ENCODE peak calls at places on chromosome X, in four cellular contexts. Q, F, N and O are unnamed samples.
A peak's percentile ranks its signal among the peaks of the same experiment; 100 is the strongest.

GRCh38 chrX:150200820-150201287 is 162.3 kb upstream of the MAMLD1 start:
- DNase-seq in Q (peak; percentile 98), F (no peak), N (peak; percentile 54), O (peak; percentile 44)

GRCh38 chrX:28586891-28587635 is at the start of gene IL1RAPL1:
- DNase-seq in Q (peak; percentile 81), F (no peak), N (no peak), O (no peak)

GRCh38 chrX:120213438-120214265 is 37.0 kb upstream of the ZBTB33 start:
- DNase-seq in Q (peak; percentile 59), F (peak; percentile 17), N (peak; percentile 35), O (peak; percentile 46)

GRCh38 chrX:102832661-102833060 is 104.4 kb upstream of the RAB40AL start:
- DNase-seq in Q (peak; percentile 77), F (no peak), N (no peak), O (peak; percentile 19)

GRCh38 chrX:29419774-29420553 is 795.4 kb upstream of the MAGEB2 start:
- DNase-seq in Q (peak; percentile 69), F (no peak), N (no peak), O (no peak)

GRCh38 chrX:53445977-53446376 is 11.8 kb upstream of the HSD17B10 start:
- DNase-seq in Q (peak; percentile 30), F (no peak), N (peak; percentile 19), O (peak; percentile 49)

GRCh38 chrX:38774249-38774648 is 27.0 kb upstream of the MID1IP1 start:
- DNase-seq in Q (no peak), F (no peak), N (no peak), O (no peak)

GRCh38 chrX:110276778-110277177 is 41.1 kb downstream of the AMMECR1 start:
- DNase-seq in Q (no peak), F (no peak), N (no peak), O (no peak)

GRCh38 chrX:103727115-103727514 is 16.4 kb downstream of the TMEM31 start:
- DNase-seq in Q (no peak), F (no peak), N (no peak), O (no peak)

GRCh38 chrX:46840946-46841740 is 4.3 kb downstream of the RP2 start:
- DNase-seq in Q (no peak), F (no peak), N (no peak), O (no peak)

GRCh38 chrX:123489011-123489410 is 243.8 kb downstream of the THOC2 start:
- DNase-seq in Q (peak; percentile 5), F (no peak), N (no peak), O (no peak)

GRCh38 chrX:131747173-131747572 is 203.3 kb downstream of the OR13H1 start:
- DNase-seq in Q (peak; percentile 90), F (no peak), N (no peak), O (no peak)

GRCh38 chrX:47030339-47030738 is 47.9 kb upstream of the RGN start:
- DNase-seq in Q (peak; percentile 68), F (no peak), N (peak; percentile 53), O (peak; percentile 35)

GRCh38 chrX:109732780-109733657 is at the start of gene ACSL4:
- DNase-seq in Q (peak; percentile 75), F (peak; percentile 15), N (peak; percentile 63), O (peak; percentile 90)

GRCh38 chrX:11996810-11997209 is 141.5 kb upstream of the FRMPD4 start:
- DNase-seq in Q (no peak), F (no peak), N (no peak), O (no peak)
- TF ChIP-seq MAFK in Q (no peak), F (no peak), N (no peak), O (no peak)

GRCh38 chrX:1581132-1581531 is 10.3 kb upstream of the AKAP17A start:
- DNase-seq in Q (no peak), F (peak; percentile 33), N (peak; percentile 52), O (peak; percentile 69)

GRCh38 chrX:1578511-1579173 is 12.8 kb upstream of the AKAP17A start:
- DNase-seq in Q (no peak), F (no peak), N (no peak), O (no peak)

GRCh38 chrX:1577845-1578244 is 13.6 kb upstream of the AKAP17A start:
- DNase-seq in Q (no peak), F (no peak), N (no peak), O (no peak)

DNA sequence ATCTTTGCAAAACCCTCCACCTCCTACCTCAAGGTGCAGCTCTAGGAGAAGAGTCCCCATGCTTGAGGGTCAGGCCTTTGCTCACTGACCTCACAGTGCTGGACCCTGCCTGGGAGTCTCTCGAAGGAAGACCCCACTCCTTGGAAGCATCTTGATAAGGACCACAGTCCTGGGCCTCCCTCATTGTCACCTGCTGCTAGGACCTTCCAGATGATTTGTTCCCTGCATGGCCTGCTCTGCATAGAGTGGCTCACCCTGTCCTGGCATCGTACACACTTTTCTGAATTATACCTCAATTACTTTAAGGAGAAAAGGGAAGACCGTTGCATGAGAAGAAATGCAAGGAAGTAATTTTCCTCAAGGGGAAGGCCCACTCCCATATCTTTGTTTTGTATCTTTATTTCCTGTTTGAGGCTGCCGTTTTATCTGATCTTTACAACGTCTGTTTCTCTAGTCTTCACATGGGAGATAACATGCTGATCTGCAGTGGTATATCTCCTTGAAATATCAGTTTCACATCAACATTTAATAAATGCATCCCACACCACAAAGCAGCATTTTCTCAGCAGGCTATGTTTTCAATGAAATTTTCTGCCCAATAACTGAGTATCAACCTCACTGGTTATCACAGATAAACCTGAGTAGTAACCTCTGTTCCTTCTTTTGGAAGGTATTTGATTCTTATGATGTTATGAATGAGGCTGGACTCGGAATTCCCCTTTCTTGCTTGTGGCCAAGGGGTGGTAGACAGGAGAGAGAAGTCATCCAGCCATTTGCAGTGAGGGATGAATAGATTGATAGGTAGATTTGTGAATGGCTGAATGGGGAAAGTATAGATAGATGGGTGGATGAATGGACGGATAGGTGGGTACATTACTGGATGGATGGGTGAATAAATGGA is 15.0 kb upstream of the AKAP17A start:
- DNase-seq in Q (no peak), F (no peak), N (no peak), O (no peak)
- H2AFZ ChIP-seq in Q (no peak overlapping the region), F (no peak overlapping the region), N (no peak overlapping the region), O (no peak overlapping the region)

GRCh38 chrX:115940888-115941332 is 229.6 kb upstream of the AGTR2 start:
- DNase-seq in Q (peak; percentile 45), F (peak; percentile 17), N (peak; percentile 83), O (no peak)
- TF ChIP-seq MAFK in Q (no peak), F (no peak), N (no peak), O (no peak)

GRCh38 chrX:19174401-19175025 is 52.2 kb upstream of the ADGRG2 start:
- DNase-seq in Q (peak; percentile 48), F (no peak), N (no peak), O (no peak)

GRCh38 chrX:19172741-19173140 is 50.5 kb upstream of the ADGRG2 start:
- DNase-seq in Q (no peak), F (no peak), N (no peak), O (no peak)

GRCh38 chrX:19168609-19169008 is 46.3 kb upstream of the ADGRG2 start:
- DNase-seq in Q (no peak), F (no peak), N (no peak), O (no peak)
- H2AFZ ChIP-seq in Q (no peak overlapping the region), F (no peak overlapping the region), N (no peak overlapping the region), O (no peak overlapping the region)

GRCh38 chrX:13305091-13305490 is 14.8 kb downstream of the ATXN3L start:
- DNase-seq in Q (no peak), F (no peak), N (no peak), O (no peak)
- TF ChIP-seq MAFK in Q (no peak), F (no peak), N (no peak), O (no peak)

DNA sequence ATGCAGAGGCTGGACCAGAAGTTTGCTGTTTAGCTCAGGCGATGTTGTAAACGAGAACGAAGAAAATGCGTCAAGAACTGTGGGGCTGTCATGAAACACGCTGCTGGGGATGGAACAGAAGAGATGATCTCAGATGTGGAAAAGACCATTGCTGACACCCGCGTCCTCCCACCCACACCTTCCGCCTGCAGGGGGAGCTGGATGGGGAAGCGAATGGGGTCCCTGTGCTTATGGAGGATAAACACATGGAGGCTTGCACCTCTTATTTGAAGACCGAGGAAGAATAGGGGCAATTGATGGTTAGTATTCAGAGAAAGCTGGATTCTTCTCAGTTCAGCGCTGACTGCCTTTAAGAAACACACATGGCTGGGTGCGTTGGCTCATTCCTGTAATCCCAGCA is 63.9 kb downstream of the GPR143 start:
- DNase-seq in Q (no peak), F (no peak), N (no peak), O (peak; percentile 18)
- H2AFZ ChIP-seq in Q (no peak overlapping the region), F (no peak overlapping the region), N (no peak overlapping the region), O (no peak overlapping the region)

GRCh38 chrX:74450803-74451449 is 29.6 kb downstream of the SLC16A2 start:
- DNase-seq in Q (peak; percentile 94), F (no peak), N (no peak), O (no peak)
- TF ChIP-seq MAFK in Q (no peak), F (no peak), N (no peak), O (no peak)

GRCh38 chrX:64205441-64205734 is at the start of gene AMER1:
- DNase-seq in Q (no peak), F (no peak), N (no peak), O (no peak)

GRCh38 chrX:64204252-64204651 is 1.3 kb downstream of the AMER1 start:
- DNase-seq in Q (peak; percentile 1), F (no peak), N (peak; percentile 55), O (no peak)

GRCh38 chrX:64205735-64206491 is 405 bp upstream of the AMER1 start:
- DNase-seq in Q (peak; percentile 87), F (peak; percentile 80), N (peak; percentile 81), O (peak; percentile 92)

GRCh38 chrX:64206556-64207162 is 1.2 kb upstream of the AMER1 start:
- DNase-seq in Q (peak; percentile 55), F (no peak), N (no peak), O (no peak)

DNA sequence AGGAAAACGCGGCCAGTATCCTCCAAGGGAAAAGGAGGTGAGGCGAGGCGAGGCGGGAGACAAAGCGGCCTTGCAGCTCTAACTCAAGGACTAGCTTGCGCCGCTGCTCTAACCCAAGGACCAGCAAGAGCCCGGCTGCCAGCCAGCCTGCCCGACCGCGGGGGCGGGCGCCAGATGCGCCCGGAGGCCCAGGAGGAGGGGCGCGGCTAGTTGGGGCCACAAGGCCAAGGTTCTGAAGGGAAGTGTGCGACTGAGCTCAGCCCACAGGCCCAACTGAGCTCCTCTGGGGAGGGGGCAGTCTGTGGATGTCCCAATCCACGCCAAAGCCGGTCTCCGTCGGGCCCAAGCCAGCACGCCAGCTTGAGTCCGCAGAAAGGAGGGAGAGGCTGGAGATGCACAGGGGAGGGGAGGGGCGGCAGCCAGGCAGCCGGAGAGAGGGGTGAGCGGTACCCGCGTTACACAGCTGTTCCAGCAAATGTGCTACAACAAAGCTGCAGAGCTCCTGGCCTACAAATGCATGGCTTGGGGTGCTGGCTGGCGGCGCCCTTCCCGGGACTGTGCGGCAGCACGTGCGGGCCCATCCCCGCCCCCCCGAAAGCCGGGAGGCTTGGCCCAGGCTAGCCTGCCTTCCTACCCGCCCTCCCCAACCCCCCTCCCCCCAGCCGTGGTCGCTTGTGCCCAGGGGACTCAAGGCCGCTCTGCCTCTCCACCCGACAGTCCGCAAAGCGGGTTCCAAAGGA is 637 bp downstream of the AMER1 start:
- DNase-seq in Q (peak; percentile 19), F (no peak), N (peak; percentile 0), O (peak; percentile 6)
- H2AFZ ChIP-seq in Q (peak overlapping the region; percentile 92), F (peak overlapping the region; percentile 76), N (no peak overlapping the region), O (peak overlapping the region; percentile 71)

GRCh38 chrX:4708970-4709760 is 995.7 kb upstream of the PRKX start:
- DNase-seq in Q (no peak), F (no peak), N (no peak), O (no peak)
- TF ChIP-seq MAFK in Q (no peak), F (no peak), N (no peak), O (no peak)